ENCODE peak calls at places on chromosomes 5 and 9, in five cellular contexts. One of them, this sample, is unnamed.

GRCh38 chr5:16504571-16504970 is 39.0 kb upstream of the ZNF622 start:
- DNase-seq in lung: no peak
- DNase-seq in brain microvascular endothelial cell: no peak
- DNase-seq in right atrium auricular region: no peak
- DNase-seq in heart right ventricle: no peak
- DNase-seq in this sample: no peak

GRCh38 chr5:32453916-32454315 is 9.4 kb upstream of the ZFR start:
- DNase-seq in brain microvascular endothelial cell: no peak
- DNase-seq in right atrium auricular region: no peak
- DNase-seq in heart right ventricle: no peak
- DNase-seq in lung: no peak
- DNase-seq in this sample: no peak

GRCh38 chr5:141478321-141478945 is 2.7 kb downstream of the PCDHGC3 start:
- DNase-seq in lung: peak; percentile 79
- DNase-seq in brain microvascular endothelial cell: no peak
- DNase-seq in heart right ventricle: no peak
- DNase-seq in right atrium auricular region: no peak
- DNase-seq in this sample: peak; percentile 44

GRCh38 chr5:173981362-173981761 is 7.6 kb upstream of the C5orf47 start:
- DNase-seq in lung: no peak
- DNase-seq in heart right ventricle: no peak
- DNase-seq in brain microvascular endothelial cell: no peak
- DNase-seq in right atrium auricular region: no peak
- DNase-seq in this sample: no peak

GRCh38 chr9:27520986-27521385 is 3.1 kb upstream of the IFNK start:
- DNase-seq in brain microvascular endothelial cell: no peak
- DNase-seq in heart right ventricle: no peak
- DNase-seq in right atrium auricular region: no peak
- DNase-seq in lung: no peak
- DNase-seq in this sample: no peak

GRCh38 chr5:143541943-143542797 is 138.7 kb upstream of the NR3C1 start:
- DNase-seq in right atrium auricular region: no peak
- DNase-seq in lung: no peak
- DNase-seq in heart right ventricle: no peak
- DNase-seq in brain microvascular endothelial cell: peak; percentile 20
- DNase-seq in this sample: peak; percentile 45

GRCh38 chr9:136297016-136297691 is 6.7 kb downstream of the CCDC187 start:
- DNase-seq in right atrium auricular region: no peak
- DNase-seq in lung: peak; percentile 36
- DNase-seq in brain microvascular endothelial cell: no peak
- DNase-seq in heart right ventricle: no peak
- DNase-seq in this sample: no peak

GRCh38 chr5:94471496-94471895 is 146.9 kb downstream of the KIAA0825 start:
- DNase-seq in right atrium auricular region: no peak
- DNase-seq in heart right ventricle: no peak
- DNase-seq in brain microvascular endothelial cell: no peak
- DNase-seq in lung: no peak
- DNase-seq in this sample: peak; percentile 14

GRCh38 chr5:117590944-117591343 is 1016.3 kb upstream of the SEMA6A start:
- DNase-seq in lung: no peak
- DNase-seq in brain microvascular endothelial cell: no peak
- DNase-seq in right atrium auricular region: no peak
- DNase-seq in heart right ventricle: no peak
- DNase-seq in this sample: no peak

GRCh38 chr5:96986450-96986849 is 50.6 kb downstream of the LNPEP start:
- DNase-seq in lung: no peak
- DNase-seq in heart right ventricle: no peak
- DNase-seq in brain microvascular endothelial cell: no peak
- DNase-seq in right atrium auricular region: no peak
- DNase-seq in this sample: no peak

GRCh38 chr5:138874771-138875628 is at the start of gene LRRTM2:
- DNase-seq in brain microvascular endothelial cell: peak; percentile 45
- DNase-seq in lung: no peak
- DNase-seq in right atrium auricular region: no peak
- DNase-seq in heart right ventricle: no peak
- DNase-seq in this sample: peak; percentile 92

GRCh38 chr9:93949694-93950449 is 5.3 kb downstream of the BARX1 start:
- DNase-seq in brain microvascular endothelial cell: no peak
- DNase-seq in lung: no peak
- DNase-seq in right atrium auricular region: no peak
- DNase-seq in heart right ventricle: no peak
- DNase-seq in this sample: no peak

GRCh38 chr5:102902647-102903046 is 147.5 kb downstream of the PAM start:
- DNase-seq in lung: no peak
- DNase-seq in brain microvascular endothelial cell: no peak
- DNase-seq in right atrium auricular region: no peak
- DNase-seq in heart right ventricle: no peak
- DNase-seq in this sample: no peak

GRCh38 chr9:114015607-114016006 is 62.5 kb downstream of the AMBP start:
- DNase-seq in lung: no peak
- DNase-seq in heart right ventricle: no peak
- DNase-seq in right atrium auricular region: no peak
- DNase-seq in brain microvascular endothelial cell: no peak
- DNase-seq in this sample: no peak

GRCh38 chr5:163758283-163758711 is 252.9 kb downstream of the MAT2B start:
- DNase-seq in brain microvascular endothelial cell: no peak
- DNase-seq in lung: no peak
- DNase-seq in heart right ventricle: no peak
- DNase-seq in right atrium auricular region: no peak
- DNase-seq in this sample: peak; percentile 24

GRCh38 chr5:115184780-115185179 is 15.1 kb upstream of the TRIM36 start:
- DNase-seq in lung: no peak
- DNase-seq in right atrium auricular region: no peak
- DNase-seq in heart right ventricle: no peak
- DNase-seq in brain microvascular endothelial cell: no peak
- DNase-seq in this sample: peak; percentile 73

GRCh38 chr9:95305770-95306492 is 11.6 kb downstream of the FANCC start:
- DNase-seq in lung: no peak
- DNase-seq in right atrium auricular region: no peak
- DNase-seq in heart right ventricle: no peak
- DNase-seq in brain microvascular endothelial cell: no peak
- DNase-seq in this sample: peak; percentile 36

GRCh38 chr9:123861086-123861707 is 68.7 kb downstream of the DENND1A start:
- DNase-seq in heart right ventricle: no peak
- DNase-seq in right atrium auricular region: no peak
- DNase-seq in lung: no peak
- DNase-seq in brain microvascular endothelial cell: no peak
- DNase-seq in this sample: no peak

GRCh38 chr9:84697494-84698114 is 28.1 kb downstream of the NTRK2 start:
- DNase-seq in heart right ventricle: peak; percentile 67
- DNase-seq in brain microvascular endothelial cell: peak; percentile 64
- DNase-seq in lung: peak; percentile 56
- DNase-seq in right atrium auricular region: no peak
- DNase-seq in this sample: peak; percentile 34

GRCh38 chr5:3452622-3453021 is 143.0 kb upstream of the IRX1 start:
- DNase-seq in lung: no peak
- DNase-seq in heart right ventricle: no peak
- DNase-seq in brain microvascular endothelial cell: no peak
- DNase-seq in right atrium auricular region: no peak
- DNase-seq in this sample: no peak

GRCh38 chr5:3446410-3446809 is 149.2 kb upstream of the IRX1 start:
- DNase-seq in heart right ventricle: no peak
- DNase-seq in brain microvascular endothelial cell: no peak
- DNase-seq in right atrium auricular region: no peak
- DNase-seq in lung: no peak
- DNase-seq in this sample: no peak

GRCh38 chr5:3451961-3452360 is 143.7 kb upstream of the IRX1 start:
- DNase-seq in brain microvascular endothelial cell: no peak
- DNase-seq in lung: no peak
- DNase-seq in heart right ventricle: no peak
- DNase-seq in right atrium auricular region: no peak
- DNase-seq in this sample: no peak

DNA sequence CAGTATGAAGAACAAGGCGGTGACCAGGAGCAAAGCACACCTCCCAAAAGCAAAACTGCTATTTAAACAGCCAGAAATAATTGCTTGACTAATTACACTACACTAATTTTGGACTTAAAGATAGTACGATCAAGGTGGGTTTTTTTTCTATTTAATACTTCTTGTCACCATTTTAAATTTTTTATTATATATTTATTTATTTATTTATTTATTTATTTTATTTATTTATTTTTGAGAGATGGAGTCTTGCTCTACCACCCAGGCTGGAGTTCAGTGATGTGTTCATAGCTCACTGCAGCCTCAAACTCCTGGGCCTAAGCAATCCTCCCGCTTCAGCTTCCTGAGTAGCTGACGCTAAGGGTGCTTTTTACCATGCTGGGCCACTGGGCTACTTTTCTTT is 146.2 kb upstream of the IRX1 start:
- DNase-seq in lung: no peak
- DNase-seq in brain microvascular endothelial cell: no peak
- DNase-seq in heart right ventricle: no peak
- DNase-seq in right atrium auricular region: no peak
- DNase-seq in this sample: no peak
- TF ChIP-seq CTCF in lung: no peak
- TF ChIP-seq CTCF in brain microvascular endothelial cell: no peak
- TF ChIP-seq CTCF in heart right ventricle: no peak
- TF ChIP-seq CTCF in right atrium auricular region: no peak
- TF ChIP-seq CTCF in this sample: no peak

GRCh38 chr5:132221781-132222648 is 5.6 kb downstream of the P4HA2 start:
- DNase-seq in heart right ventricle: peak; percentile 65
- DNase-seq in brain microvascular endothelial cell: no peak
- DNase-seq in right atrium auricular region: peak; percentile 77
- DNase-seq in lung: peak; percentile 45
- DNase-seq in this sample: peak; percentile 67
- TF ChIP-seq CTCF in heart right ventricle: no peak
- TF ChIP-seq CTCF in brain microvascular endothelial cell: peak; percentile 22
- TF ChIP-seq CTCF in right atrium auricular region: no peak
- TF ChIP-seq CTCF in lung: no peak
- TF ChIP-seq CTCF in this sample: no peak

GRCh38 chr5:133781446-133781845 is 169.1 kb upstream of the FSTL4 start:
- DNase-seq in heart right ventricle: no peak
- DNase-seq in right atrium auricular region: no peak
- DNase-seq in brain microvascular endothelial cell: no peak
- DNase-seq in lung: no peak
- DNase-seq in this sample: no peak

GRCh38 chr5:133778636-133779035 is 166.3 kb upstream of the FSTL4 start:
- DNase-seq in right atrium auricular region: no peak
- DNase-seq in heart right ventricle: no peak
- DNase-seq in brain microvascular endothelial cell: no peak
- DNase-seq in lung: no peak
- DNase-seq in this sample: no peak

GRCh38 chr5:133780619-133781280 is 168.4 kb upstream of the FSTL4 start:
- DNase-seq in right atrium auricular region: no peak
- DNase-seq in lung: no peak
- DNase-seq in brain microvascular endothelial cell: no peak
- DNase-seq in heart right ventricle: peak; percentile 22
- DNase-seq in this sample: no peak

GRCh38 chr5:133777951-133778350 is 165.6 kb upstream of the FSTL4 start:
- DNase-seq in brain microvascular endothelial cell: no peak
- DNase-seq in heart right ventricle: no peak
- DNase-seq in lung: no peak
- DNase-seq in right atrium auricular region: no peak
- DNase-seq in this sample: no peak

DNA sequence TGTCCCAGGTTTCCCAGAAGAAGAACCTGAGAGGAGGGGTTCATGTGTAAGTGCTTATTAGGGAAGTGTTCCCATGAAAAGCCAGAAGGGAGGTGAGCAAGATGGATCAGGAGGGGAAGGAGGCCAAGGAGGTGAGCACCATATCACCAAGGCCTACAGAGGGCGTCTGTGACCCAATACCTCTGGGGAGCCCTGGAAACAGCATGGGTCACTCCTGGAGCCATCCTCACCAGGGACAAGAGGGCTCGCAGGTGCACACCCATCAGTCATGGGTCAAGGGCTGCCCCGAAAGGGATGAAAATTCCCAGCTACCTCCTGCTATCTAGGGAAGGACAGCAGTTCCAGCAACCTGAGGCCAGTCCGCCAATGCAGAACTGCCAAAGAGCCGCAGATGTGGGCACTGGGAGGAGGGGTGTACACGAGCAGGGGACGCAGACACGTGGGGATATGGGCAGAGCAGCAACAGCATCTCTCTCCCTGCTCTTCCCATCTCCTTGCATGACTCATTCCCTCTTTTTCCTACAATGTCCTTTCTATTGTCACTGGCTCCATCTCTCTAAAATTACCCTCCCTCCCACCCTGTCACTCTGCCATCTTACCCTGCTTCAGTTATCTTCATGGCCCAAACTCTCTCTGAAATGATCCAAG is 167.6 kb upstream of the FSTL4 start:
- DNase-seq in right atrium auricular region: no peak
- DNase-seq in heart right ventricle: no peak
- DNase-seq in brain microvascular endothelial cell: no peak
- DNase-seq in lung: no peak
- DNase-seq in this sample: no peak
- TF ChIP-seq CTCF in right atrium auricular region: no peak
- TF ChIP-seq CTCF in heart right ventricle: no peak
- TF ChIP-seq CTCF in brain microvascular endothelial cell: no peak
- TF ChIP-seq CTCF in lung: no peak
- TF ChIP-seq CTCF in this sample: no peak

GRCh38 chr9:37297592-37297991 is 124.9 kb upstream of the GRHPR start:
- DNase-seq in heart right ventricle: no peak
- DNase-seq in right atrium auricular region: no peak
- DNase-seq in brain microvascular endothelial cell: no peak
- DNase-seq in lung: no peak
- DNase-seq in this sample: no peak

GRCh38 chr9:37292896-37293295 is 129.6 kb upstream of the GRHPR start:
- DNase-seq in heart right ventricle: no peak
- DNase-seq in lung: no peak
- DNase-seq in right atrium auricular region: no peak
- DNase-seq in brain microvascular endothelial cell: no peak
- DNase-seq in this sample: no peak

GRCh38 chr9:37293664-37294524 is 128.6 kb upstream of the GRHPR start:
- DNase-seq in brain microvascular endothelial cell: no peak
- DNase-seq in lung: no peak
- DNase-seq in right atrium auricular region: no peak
- DNase-seq in heart right ventricle: no peak
- DNase-seq in this sample: no peak

GRCh38 chr9:37295796-37296195 is 126.7 kb upstream of the GRHPR start:
- DNase-seq in heart right ventricle: no peak
- DNase-seq in brain microvascular endothelial cell: no peak
- DNase-seq in right atrium auricular region: no peak
- DNase-seq in lung: no peak
- DNase-seq in this sample: no peak

GRCh38 chr9:37295178-37295577 is 127.3 kb upstream of the GRHPR start:
- DNase-seq in lung: no peak
- DNase-seq in right atrium auricular region: no peak
- DNase-seq in brain microvascular endothelial cell: no peak
- DNase-seq in heart right ventricle: no peak
- DNase-seq in this sample: no peak
- TF ChIP-seq CTCF in lung: no peak
- TF ChIP-seq CTCF in right atrium auricular region: no peak
- TF ChIP-seq CTCF in brain microvascular endothelial cell: no peak
- TF ChIP-seq CTCF in heart right ventricle: no peak
- TF ChIP-seq CTCF in this sample: no peak

GRCh38 chr9:127393680-127394079 is 3.3 kb upstream of the SLC2A8 start:
- DNase-seq in brain microvascular endothelial cell: no peak
- DNase-seq in lung: no peak
- DNase-seq in heart right ventricle: no peak
- DNase-seq in right atrium auricular region: no peak
- DNase-seq in this sample: peak; percentile 26
- TF ChIP-seq CTCF in brain microvascular endothelial cell: peak; percentile 33
- TF ChIP-seq CTCF in lung: no peak
- TF ChIP-seq CTCF in heart right ventricle: no peak
- TF ChIP-seq CTCF in right atrium auricular region: no peak
- TF ChIP-seq CTCF in this sample: peak; percentile 16